ENCODE peak calls at places on chromosomes 7 and 10, in ten cellular contexts. One of them, this sample, is unnamed.

GRCh38 chr10:45444976-45445898 is 71.2 kb downstream of the ALOX5 start:
- DNase-seq in skeletal muscle cell: no peak
- DNase-seq in NCI-H69: no peak
- DNase-seq in amniotic stem cell: no peak
- DNase-seq in stimulated activated naive CD4-positive, alpha-beta T cell: no peak
- DNase-seq in choroid plexus epithelial cell: no peak
- DNase-seq in stimulated activated CD4-positive, alpha-beta T cell treated with anti-CD3 and anti-CD28 coated beads, Interleukin-1b, Interleukin-23, amount 100 ng/mL, for 1 hour: no peak
- DNase-seq in suprapubic skin: no peak
- DNase-seq in left lobe of liver: peak
- DNase-seq in posterior cingulate gyrus: peak
- DNase-seq in this sample: no peak

GRCh38 chr10:75606203-75606779 is 174.9 kb downstream of the LRMDA start:
- DNase-seq in posterior cingulate gyrus: no peak
- DNase-seq in choroid plexus epithelial cell: no peak
- DNase-seq in stimulated activated naive CD4-positive, alpha-beta T cell: no peak
- DNase-seq in left lobe of liver: peak
- DNase-seq in suprapubic skin: no peak
- DNase-seq in NCI-H69: no peak
- DNase-seq in skeletal muscle cell: no peak
- DNase-seq in stimulated activated CD4-positive, alpha-beta T cell treated with anti-CD3 and anti-CD28 coated beads, Interleukin-1b, Interleukin-23, amount 100 ng/mL, for 1 hour: no peak
- DNase-seq in amniotic stem cell: no peak
- DNase-seq in this sample: no peak

GRCh38 chr7:51034531-51035264 is 252.0 kb upstream of the GRB10 start:
- DNase-seq in NCI-H69: peak
- DNase-seq in amniotic stem cell: peak
- DNase-seq in stimulated activated naive CD4-positive, alpha-beta T cell: no peak
- DNase-seq in skeletal muscle cell: peak
- DNase-seq in left lobe of liver: no peak
- DNase-seq in choroid plexus epithelial cell: peak
- DNase-seq in stimulated activated CD4-positive, alpha-beta T cell treated with anti-CD3 and anti-CD28 coated beads, Interleukin-1b, Interleukin-23, amount 100 ng/mL, for 1 hour: no peak
- DNase-seq in suprapubic skin: peak
- DNase-seq in posterior cingulate gyrus: no peak
- DNase-seq in this sample: peak

GRCh38 chr7:5478568-5479045 is 55.0 kb upstream of the TNRC18 start:
- DNase-seq in NCI-H69: no peak
- DNase-seq in suprapubic skin: no peak
- DNase-seq in stimulated activated naive CD4-positive, alpha-beta T cell: no peak
- DNase-seq in choroid plexus epithelial cell: no peak
- DNase-seq in posterior cingulate gyrus: no peak
- DNase-seq in skeletal muscle cell: no peak
- DNase-seq in left lobe of liver: no peak
- DNase-seq in amniotic stem cell: no peak
- DNase-seq in stimulated activated CD4-positive, alpha-beta T cell treated with anti-CD3 and anti-CD28 coated beads, Interleukin-1b, Interleukin-23, amount 100 ng/mL, for 1 hour: no peak
- DNase-seq in this sample: no peak

GRCh38 chr7:107080533-107080932 is 36.0 kb downstream of the PRKAR2B start:
- DNase-seq in choroid plexus epithelial cell: no peak
- DNase-seq in amniotic stem cell: no peak
- DNase-seq in left lobe of liver: no peak
- DNase-seq in posterior cingulate gyrus: no peak
- DNase-seq in skeletal muscle cell: no peak
- DNase-seq in stimulated activated CD4-positive, alpha-beta T cell treated with anti-CD3 and anti-CD28 coated beads, Interleukin-1b, Interleukin-23, amount 100 ng/mL, for 1 hour: no peak
- DNase-seq in NCI-H69: no peak
- DNase-seq in suprapubic skin: no peak
- DNase-seq in stimulated activated naive CD4-positive, alpha-beta T cell: no peak
- DNase-seq in this sample: no peak

GRCh38 chr7:134729895-134730294 is 49.5 kb upstream of the CALD1 start:
- DNase-seq in stimulated activated naive CD4-positive, alpha-beta T cell: no peak
- DNase-seq in left lobe of liver: no peak
- DNase-seq in posterior cingulate gyrus: no peak
- DNase-seq in amniotic stem cell: no peak
- DNase-seq in NCI-H69: no peak
- DNase-seq in skeletal muscle cell: no peak
- DNase-seq in suprapubic skin: no peak
- DNase-seq in choroid plexus epithelial cell: no peak
- DNase-seq in stimulated activated CD4-positive, alpha-beta T cell treated with anti-CD3 and anti-CD28 coated beads, Interleukin-1b, Interleukin-23, amount 100 ng/mL, for 1 hour: no peak
- DNase-seq in this sample: peak

GRCh38 chr10:101602767-101603398 is 14.8 kb downstream of the DPCD start:
- DNase-seq in NCI-H69: peak
- DNase-seq in stimulated activated naive CD4-positive, alpha-beta T cell: peak
- DNase-seq in posterior cingulate gyrus: peak
- DNase-seq in stimulated activated CD4-positive, alpha-beta T cell treated with anti-CD3 and anti-CD28 coated beads, Interleukin-1b, Interleukin-23, amount 100 ng/mL, for 1 hour: peak
- DNase-seq in left lobe of liver: peak
- DNase-seq in amniotic stem cell: peak
- DNase-seq in choroid plexus epithelial cell: peak
- DNase-seq in suprapubic skin: no peak
- DNase-seq in skeletal muscle cell: no peak
- DNase-seq in this sample: peak

GRCh38 chr10:27612615-27613014 is 108.5 kb downstream of the RAB18 start:
- DNase-seq in NCI-H69: no peak
- DNase-seq in stimulated activated naive CD4-positive, alpha-beta T cell: no peak
- DNase-seq in suprapubic skin: no peak
- DNase-seq in stimulated activated CD4-positive, alpha-beta T cell treated with anti-CD3 and anti-CD28 coated beads, Interleukin-1b, Interleukin-23, amount 100 ng/mL, for 1 hour: no peak
- DNase-seq in left lobe of liver: no peak
- DNase-seq in skeletal muscle cell: peak
- DNase-seq in posterior cingulate gyrus: no peak
- DNase-seq in amniotic stem cell: no peak
- DNase-seq in choroid plexus epithelial cell: no peak
- DNase-seq in this sample: no peak

GRCh38 chr7:140447841-140448240 is 31.5 kb downstream of the MKRN1 start:
- DNase-seq in left lobe of liver: no peak
- DNase-seq in posterior cingulate gyrus: no peak
- DNase-seq in stimulated activated naive CD4-positive, alpha-beta T cell: no peak
- DNase-seq in amniotic stem cell: no peak
- DNase-seq in suprapubic skin: no peak
- DNase-seq in skeletal muscle cell: no peak
- DNase-seq in choroid plexus epithelial cell: no peak
- DNase-seq in NCI-H69: no peak
- DNase-seq in stimulated activated CD4-positive, alpha-beta T cell treated with anti-CD3 and anti-CD28 coated beads, Interleukin-1b, Interleukin-23, amount 100 ng/mL, for 1 hour: no peak
- DNase-seq in this sample: no peak

GRCh38 chr7:44104880-44105771 is 981 bp downstream of the AEBP1 start:
- DNase-seq in amniotic stem cell: no peak
- DNase-seq in NCI-H69: peak
- DNase-seq in suprapubic skin: no peak
- DNase-seq in left lobe of liver: no peak
- DNase-seq in stimulated activated CD4-positive, alpha-beta T cell treated with anti-CD3 and anti-CD28 coated beads, Interleukin-1b, Interleukin-23, amount 100 ng/mL, for 1 hour: no peak
- DNase-seq in choroid plexus epithelial cell: peak
- DNase-seq in posterior cingulate gyrus: peak
- DNase-seq in skeletal muscle cell: peak
- DNase-seq in stimulated activated naive CD4-positive, alpha-beta T cell: no peak
- DNase-seq in this sample: peak

GRCh38 chr7:102258749-102259107 is 27.9 kb upstream of the SH2B2 start:
- DNase-seq in NCI-H69: no peak
- DNase-seq in left lobe of liver: no peak
- DNase-seq in posterior cingulate gyrus: peak
- DNase-seq in stimulated activated naive CD4-positive, alpha-beta T cell: no peak
- DNase-seq in amniotic stem cell: no peak
- DNase-seq in choroid plexus epithelial cell: no peak
- DNase-seq in suprapubic skin: no peak
- DNase-seq in skeletal muscle cell: no peak
- DNase-seq in stimulated activated CD4-positive, alpha-beta T cell treated with anti-CD3 and anti-CD28 coated beads, Interleukin-1b, Interleukin-23, amount 100 ng/mL, for 1 hour: no peak
- DNase-seq in this sample: peak

GRCh38 chr7:151940048-151940845 is 16.0 kb upstream of the GALNTL5 start:
- DNase-seq in NCI-H69: no peak
- DNase-seq in skeletal muscle cell: peak
- DNase-seq in choroid plexus epithelial cell: peak
- DNase-seq in suprapubic skin: no peak
- DNase-seq in amniotic stem cell: peak
- DNase-seq in posterior cingulate gyrus: no peak
- DNase-seq in stimulated activated naive CD4-positive, alpha-beta T cell: no peak
- DNase-seq in left lobe of liver: no peak
- DNase-seq in stimulated activated CD4-positive, alpha-beta T cell treated with anti-CD3 and anti-CD28 coated beads, Interleukin-1b, Interleukin-23, amount 100 ng/mL, for 1 hour: no peak
- DNase-seq in this sample: peak

GRCh38 chr7:1494866-1495563 is 9.2 kb downstream of the INTS1 start:
- DNase-seq in left lobe of liver: no peak
- DNase-seq in NCI-H69: no peak
- DNase-seq in stimulated activated CD4-positive, alpha-beta T cell treated with anti-CD3 and anti-CD28 coated beads, Interleukin-1b, Interleukin-23, amount 100 ng/mL, for 1 hour: no peak
- DNase-seq in choroid plexus epithelial cell: no peak
- DNase-seq in stimulated activated naive CD4-positive, alpha-beta T cell: no peak
- DNase-seq in suprapubic skin: no peak
- DNase-seq in amniotic stem cell: no peak
- DNase-seq in skeletal muscle cell: no peak
- DNase-seq in posterior cingulate gyrus: no peak
- DNase-seq in this sample: no peak

GRCh38 chr7:101862280-101863220 is 45.1 kb downstream of the CUX1 start:
- DNase-seq in left lobe of liver: no peak
- DNase-seq in choroid plexus epithelial cell: peak
- DNase-seq in stimulated activated naive CD4-positive, alpha-beta T cell: no peak
- DNase-seq in suprapubic skin: no peak
- DNase-seq in NCI-H69: peak
- DNase-seq in stimulated activated CD4-positive, alpha-beta T cell treated with anti-CD3 and anti-CD28 coated beads, Interleukin-1b, Interleukin-23, amount 100 ng/mL, for 1 hour: no peak
- DNase-seq in skeletal muscle cell: peak
- DNase-seq in amniotic stem cell: no peak
- DNase-seq in posterior cingulate gyrus: no peak
- DNase-seq in this sample: peak

GRCh38 chr7:104217620-104218019 is 9.8 kb upstream of the ORC5 start:
- DNase-seq in stimulated activated naive CD4-positive, alpha-beta T cell: no peak
- DNase-seq in stimulated activated CD4-positive, alpha-beta T cell treated with anti-CD3 and anti-CD28 coated beads, Interleukin-1b, Interleukin-23, amount 100 ng/mL, for 1 hour: no peak
- DNase-seq in left lobe of liver: no peak
- DNase-seq in suprapubic skin: no peak
- DNase-seq in choroid plexus epithelial cell: no peak
- DNase-seq in NCI-H69: no peak
- DNase-seq in posterior cingulate gyrus: no peak
- DNase-seq in skeletal muscle cell: no peak
- DNase-seq in amniotic stem cell: no peak
- DNase-seq in this sample: no peak

GRCh38 chr10:61463035-61463909 is 10.1 kb upstream of the TMEM26 start:
- DNase-seq in left lobe of liver: no peak
- DNase-seq in choroid plexus epithelial cell: peak
- DNase-seq in skeletal muscle cell: peak
- DNase-seq in NCI-H69: peak
- DNase-seq in stimulated activated naive CD4-positive, alpha-beta T cell: no peak
- DNase-seq in amniotic stem cell: peak
- DNase-seq in posterior cingulate gyrus: no peak
- DNase-seq in stimulated activated CD4-positive, alpha-beta T cell treated with anti-CD3 and anti-CD28 coated beads, Interleukin-1b, Interleukin-23, amount 100 ng/mL, for 1 hour: no peak
- DNase-seq in suprapubic skin: no peak
- DNase-seq in this sample: peak

GRCh38 chr7:38839846-38840245 is 69.1 kb downstream of the VPS41 start:
- DNase-seq in skeletal muscle cell: no peak
- DNase-seq in suprapubic skin: no peak
- DNase-seq in stimulated activated CD4-positive, alpha-beta T cell treated with anti-CD3 and anti-CD28 coated beads, Interleukin-1b, Interleukin-23, amount 100 ng/mL, for 1 hour: no peak
- DNase-seq in NCI-H69: no peak
- DNase-seq in amniotic stem cell: no peak
- DNase-seq in stimulated activated naive CD4-positive, alpha-beta T cell: no peak
- DNase-seq in left lobe of liver: no peak
- DNase-seq in choroid plexus epithelial cell: no peak
- DNase-seq in posterior cingulate gyrus: no peak
- DNase-seq in this sample: peak